ENCODE peak calls at places on chromosomes 7 and 10, in seven cellular contexts. One of them, this sample, is unnamed.

GRCh38 chr7:5491251-5492044 is 67.8 kb upstream of the TNRC18 start:
- DNase-seq in cardiac muscle cell: no peak
- DNase-seq in suprapubic skin: no peak
- DNase-seq in AG09309: no peak
- DNase-seq in HCT116: no peak
- DNase-seq in astrocyte of the spinal cord: no peak
- DNase-seq in fibroblast of mammary gland: no peak
- DNase-seq in this sample: no peak

GRCh38 chr7:94513565-94513860 is 3.9 kb downstream of the CASD1 start:
- DNase-seq in cardiac muscle cell: no peak
- DNase-seq in suprapubic skin: no peak
- DNase-seq in AG09309: no peak
- DNase-seq in HCT116: no peak
- DNase-seq in astrocyte of the spinal cord: peak; percentile 9
- DNase-seq in fibroblast of mammary gland: peak; percentile 44
- DNase-seq in this sample: peak; percentile 5

GRCh38 chr7:148699772-148700629 is 1.3 kb downstream of the CUL1 start:
- DNase-seq in cardiac muscle cell: peak; percentile 39
- DNase-seq in suprapubic skin: no peak
- DNase-seq in AG09309: no peak
- DNase-seq in HCT116: no peak
- DNase-seq in astrocyte of the spinal cord: peak; percentile 38
- DNase-seq in fibroblast of mammary gland: peak; percentile 48
- DNase-seq in this sample: peak; percentile 47

GRCh38 chr7:79610301-79610700 is 156.8 kb upstream of the MAGI2 start:
- DNase-seq in cardiac muscle cell: no peak
- DNase-seq in suprapubic skin: no peak
- DNase-seq in AG09309: peak; percentile 8
- DNase-seq in HCT116: no peak
- DNase-seq in astrocyte of the spinal cord: peak; percentile 58
- DNase-seq in fibroblast of mammary gland: no peak
- DNase-seq in this sample: peak; percentile 21

GRCh38 chr7:4707134-4707651 is 25.1 kb downstream of the FOXK1 start:
- DNase-seq in cardiac muscle cell: no peak
- DNase-seq in suprapubic skin: no peak
- DNase-seq in AG09309: no peak
- DNase-seq in HCT116: no peak
- DNase-seq in astrocyte of the spinal cord: peak; percentile 54
- DNase-seq in fibroblast of mammary gland: no peak
- DNase-seq in this sample: no peak

GRCh38 chr7:954330-955238 is at the start of gene ADAP1:
- DNase-seq in cardiac muscle cell: peak; percentile 77
- DNase-seq in suprapubic skin: no peak
- DNase-seq in AG09309: no peak
- DNase-seq in HCT116: no peak
- DNase-seq in astrocyte of the spinal cord: no peak
- DNase-seq in fibroblast of mammary gland: no peak
- DNase-seq in this sample: peak; percentile 37

GRCh38 chr7:158289761-158290523 is 297.7 kb downstream of the PTPRN2 start:
- DNase-seq in cardiac muscle cell: no peak
- DNase-seq in suprapubic skin: peak; percentile 74
- DNase-seq in AG09309: no peak
- DNase-seq in HCT116: no peak
- DNase-seq in astrocyte of the spinal cord: no peak
- DNase-seq in fibroblast of mammary gland: no peak
- DNase-seq in this sample: no peak

GRCh38 chr10:100008142-100008522 is 1.6 kb downstream of the DNMBP start:
- DNase-seq in cardiac muscle cell: no peak
- DNase-seq in suprapubic skin: no peak
- DNase-seq in AG09309: no peak
- DNase-seq in HCT116: no peak
- DNase-seq in astrocyte of the spinal cord: peak; percentile 43
- DNase-seq in fibroblast of mammary gland: peak; percentile 77
- DNase-seq in this sample: peak; percentile 46

GRCh38 chr7:47726047-47726726 is 144.3 kb upstream of the TNS3 start:
- DNase-seq in cardiac muscle cell: no peak
- DNase-seq in suprapubic skin: no peak
- DNase-seq in AG09309: no peak
- DNase-seq in HCT116: no peak
- DNase-seq in astrocyte of the spinal cord: no peak
- DNase-seq in fibroblast of mammary gland: no peak
- DNase-seq in this sample: no peak

GRCh38 chr10:104322416-104322782 is 15.9 kb downstream of the ITPRIP start:
- DNase-seq in cardiac muscle cell: no peak
- DNase-seq in suprapubic skin: no peak
- DNase-seq in AG09309: no peak
- DNase-seq in HCT116: no peak
- DNase-seq in astrocyte of the spinal cord: no peak
- DNase-seq in fibroblast of mammary gland: no peak
- DNase-seq in this sample: peak; percentile 8

GRCh38 chr10:61628199-61628874 is 34.4 kb upstream of the CABCOCO1 start:
- DNase-seq in cardiac muscle cell: no peak
- DNase-seq in suprapubic skin: no peak
- DNase-seq in AG09309: no peak
- DNase-seq in HCT116: no peak
- DNase-seq in astrocyte of the spinal cord: peak; percentile 47
- DNase-seq in fibroblast of mammary gland: peak; percentile 78
- DNase-seq in this sample: peak; percentile 79

GRCh38 chr10:6240254-6240653 is 37.5 kb downstream of the PFKFB3 start:
- DNase-seq in cardiac muscle cell: no peak
- DNase-seq in suprapubic skin: no peak
- DNase-seq in AG09309: no peak
- DNase-seq in HCT116: no peak
- DNase-seq in astrocyte of the spinal cord: no peak
- DNase-seq in fibroblast of mammary gland: no peak
- DNase-seq in this sample: no peak

GRCh38 chr10:70874061-70874460 is 14.3 kb downstream of the PCBD1 start:
- DNase-seq in cardiac muscle cell: no peak
- DNase-seq in suprapubic skin: no peak
- DNase-seq in AG09309: no peak
- DNase-seq in HCT116: no peak
- DNase-seq in astrocyte of the spinal cord: no peak
- DNase-seq in fibroblast of mammary gland: no peak
- DNase-seq in this sample: no peak

GRCh38 chr10:21740989-21741388 is 207.0 kb downstream of the MLLT10 start:
- DNase-seq in cardiac muscle cell: no peak
- DNase-seq in suprapubic skin: no peak
- DNase-seq in AG09309: no peak
- DNase-seq in HCT116: no peak
- DNase-seq in astrocyte of the spinal cord: no peak
- DNase-seq in fibroblast of mammary gland: no peak
- DNase-seq in this sample: peak; percentile 31

GRCh38 chr7:107230334-107230733 is 61.5 kb downstream of the HBP1 start:
- DNase-seq in cardiac muscle cell: no peak
- DNase-seq in suprapubic skin: no peak
- DNase-seq in AG09309: no peak
- DNase-seq in HCT116: no peak
- DNase-seq in astrocyte of the spinal cord: peak; percentile 26
- DNase-seq in fibroblast of mammary gland: peak; percentile 34
- DNase-seq in this sample: no peak

GRCh38 chr10:73763343-73763742 is 18.5 kb upstream of the CHCHD1 start:
- DNase-seq in cardiac muscle cell: no peak
- DNase-seq in suprapubic skin: no peak
- DNase-seq in AG09309: no peak
- DNase-seq in HCT116: no peak
- DNase-seq in astrocyte of the spinal cord: no peak
- DNase-seq in fibroblast of mammary gland: no peak
- DNase-seq in this sample: no peak

GRCh38 chr7:76260171-76260703 is 42.2 kb upstream of the HSPB1 start:
- DNase-seq in cardiac muscle cell: peak; percentile 87
- DNase-seq in suprapubic skin: no peak
- DNase-seq in AG09309: no peak
- DNase-seq in HCT116: peak; percentile 32
- DNase-seq in astrocyte of the spinal cord: no peak
- DNase-seq in fibroblast of mammary gland: peak; percentile 11
- DNase-seq in this sample: peak; percentile 22

GRCh38 chr10:37733822-37734221 is 123.6 kb downstream of the ZNF248 start:
- DNase-seq in cardiac muscle cell: no peak
- DNase-seq in suprapubic skin: no peak
- DNase-seq in AG09309: no peak
- DNase-seq in HCT116: no peak
- DNase-seq in astrocyte of the spinal cord: no peak
- DNase-seq in fibroblast of mammary gland: no peak
- DNase-seq in this sample: no peak

GRCh38 chr7:132904209-132904608 is 177.7 kb downstream of the CHCHD3 start:
- DNase-seq in cardiac muscle cell: no peak
- DNase-seq in suprapubic skin: no peak
- DNase-seq in AG09309: no peak
- DNase-seq in HCT116: no peak
- DNase-seq in astrocyte of the spinal cord: no peak
- DNase-seq in fibroblast of mammary gland: no peak
- DNase-seq in this sample: no peak

GRCh38 chr10:126135177-126135576 is 238.8 kb downstream of the FANK1 start:
- DNase-seq in cardiac muscle cell: no peak
- DNase-seq in suprapubic skin: no peak
- DNase-seq in AG09309: no peak
- DNase-seq in HCT116: no peak
- DNase-seq in astrocyte of the spinal cord: peak; percentile 29
- DNase-seq in fibroblast of mammary gland: peak; percentile 50
- DNase-seq in this sample: peak; percentile 50

GRCh38 chr10:49523301-49523700 is 15.6 kb downstream of the ERCC6 start:
- DNase-seq in cardiac muscle cell: no peak
- DNase-seq in suprapubic skin: no peak
- DNase-seq in AG09309: no peak
- DNase-seq in HCT116: no peak
- DNase-seq in astrocyte of the spinal cord: no peak
- DNase-seq in fibroblast of mammary gland: no peak
- DNase-seq in this sample: no peak

GRCh38 chr7:51316262-51316665 is 345 bp downstream of the COBL start:
- DNase-seq in cardiac muscle cell: no peak
- DNase-seq in suprapubic skin: no peak
- DNase-seq in AG09309: no peak
- DNase-seq in HCT116: no peak
- DNase-seq in astrocyte of the spinal cord: no peak
- DNase-seq in fibroblast of mammary gland: no peak
- DNase-seq in this sample: no peak
- TF ChIP-seq CTCF in cardiac muscle cell: no peak
- TF ChIP-seq CTCF in suprapubic skin: no peak
- TF ChIP-seq CTCF in AG09309: no peak
- TF ChIP-seq CTCF in HCT116: no peak
- TF ChIP-seq CTCF in astrocyte of the spinal cord: no peak
- TF ChIP-seq CTCF in fibroblast of mammary gland: no peak
- TF ChIP-seq CTCF in this sample: no peak

DNA sequence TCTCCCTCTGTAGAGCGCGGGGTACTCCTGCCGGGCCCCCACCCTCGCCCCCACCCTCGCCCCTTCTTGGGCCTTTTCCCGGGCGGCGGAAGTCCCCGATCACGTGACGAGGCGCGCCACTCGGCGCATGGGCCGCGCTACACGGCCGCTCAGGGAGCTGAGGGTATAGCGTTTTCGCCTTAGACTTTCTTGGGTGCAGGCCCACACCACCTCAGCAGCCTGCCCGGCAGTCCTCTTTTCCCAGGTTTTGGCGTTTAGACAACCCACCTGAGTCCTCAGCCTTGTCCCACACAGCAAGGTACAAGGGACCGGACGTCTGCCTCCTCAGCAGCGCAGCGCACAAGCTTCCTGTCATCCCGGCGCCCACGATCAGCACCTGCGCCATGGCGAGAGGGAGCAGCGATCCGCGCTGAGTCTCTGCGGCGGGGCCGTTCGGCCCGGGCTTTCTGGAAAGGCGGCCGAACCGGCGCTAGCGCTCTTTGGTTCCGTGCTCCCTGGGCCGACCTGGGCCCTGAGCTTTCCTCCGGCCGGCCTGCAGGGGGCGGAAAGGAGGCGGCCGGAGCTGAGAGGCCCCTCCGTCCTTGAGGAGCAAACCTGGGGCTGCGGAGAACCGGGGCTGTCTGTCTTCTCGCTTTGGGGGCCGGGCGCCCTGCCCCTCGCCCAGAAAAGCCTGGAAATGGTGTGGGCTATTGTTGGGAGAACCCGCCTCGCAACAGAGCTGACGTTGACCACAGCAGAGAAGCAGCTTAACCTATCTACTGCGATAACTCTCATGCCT is at the start of gene RNLS:
- DNase-seq in cardiac muscle cell: peak; percentile 40
- DNase-seq in suprapubic skin: peak; percentile 81
- DNase-seq in AG09309: no peak
- DNase-seq in HCT116: no peak
- DNase-seq in astrocyte of the spinal cord: peak; percentile 62
- DNase-seq in fibroblast of mammary gland: peak; percentile 49
- DNase-seq in this sample: peak; percentile 70
- H3K4me3 ChIP-seq in cardiac muscle cell: peak within 1 kb of the TSS; percentile 28
- H3K4me3 ChIP-seq in suprapubic skin: peak within 1 kb of the TSS; percentile 64
- H3K4me3 ChIP-seq in AG09309: peak within 1 kb of the TSS; percentile 57
- H3K4me3 ChIP-seq in HCT116: no peak within 1 kb of the TSS
- H3K4me3 ChIP-seq in astrocyte of the spinal cord: peak within 1 kb of the TSS; percentile 36
- H3K4me3 ChIP-seq in fibroblast of mammary gland: peak within 1 kb of the TSS; percentile 67
- H3K4me3 ChIP-seq in this sample: peak within 1 kb of the TSS; percentile 77

DNA sequence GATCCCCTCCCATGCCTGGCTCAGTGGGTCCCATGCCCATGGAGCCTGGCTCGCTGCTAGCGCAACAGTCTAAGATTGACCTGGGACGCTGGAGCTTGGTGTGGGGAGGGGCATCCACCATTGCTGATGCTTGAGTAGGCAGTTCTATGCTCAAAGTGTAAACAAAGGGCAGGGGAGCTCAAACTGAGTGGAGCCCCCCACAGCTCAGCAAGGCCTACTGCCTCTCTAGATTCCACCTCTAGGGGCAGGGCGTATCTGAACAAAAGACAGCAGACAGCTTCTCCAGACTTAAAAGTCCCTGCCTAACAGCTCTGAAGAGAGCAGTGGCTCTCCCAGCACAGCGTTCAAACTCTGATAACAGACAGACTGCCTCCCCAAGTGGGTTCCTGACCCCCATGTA is 31.2 kb upstream of the FFAR4 start:
- DNase-seq in cardiac muscle cell: no peak
- DNase-seq in suprapubic skin: no peak
- DNase-seq in AG09309: no peak
- DNase-seq in HCT116: no peak
- DNase-seq in astrocyte of the spinal cord: no peak
- DNase-seq in fibroblast of mammary gland: no peak
- DNase-seq in this sample: no peak
- TF ChIP-seq CTCF in cardiac muscle cell: no peak
- TF ChIP-seq CTCF in suprapubic skin: no peak
- TF ChIP-seq CTCF in AG09309: no peak
- TF ChIP-seq CTCF in HCT116: no peak
- TF ChIP-seq CTCF in astrocyte of the spinal cord: no peak
- TF ChIP-seq CTCF in fibroblast of mammary gland: no peak
- TF ChIP-seq CTCF in this sample: no peak

DNA sequence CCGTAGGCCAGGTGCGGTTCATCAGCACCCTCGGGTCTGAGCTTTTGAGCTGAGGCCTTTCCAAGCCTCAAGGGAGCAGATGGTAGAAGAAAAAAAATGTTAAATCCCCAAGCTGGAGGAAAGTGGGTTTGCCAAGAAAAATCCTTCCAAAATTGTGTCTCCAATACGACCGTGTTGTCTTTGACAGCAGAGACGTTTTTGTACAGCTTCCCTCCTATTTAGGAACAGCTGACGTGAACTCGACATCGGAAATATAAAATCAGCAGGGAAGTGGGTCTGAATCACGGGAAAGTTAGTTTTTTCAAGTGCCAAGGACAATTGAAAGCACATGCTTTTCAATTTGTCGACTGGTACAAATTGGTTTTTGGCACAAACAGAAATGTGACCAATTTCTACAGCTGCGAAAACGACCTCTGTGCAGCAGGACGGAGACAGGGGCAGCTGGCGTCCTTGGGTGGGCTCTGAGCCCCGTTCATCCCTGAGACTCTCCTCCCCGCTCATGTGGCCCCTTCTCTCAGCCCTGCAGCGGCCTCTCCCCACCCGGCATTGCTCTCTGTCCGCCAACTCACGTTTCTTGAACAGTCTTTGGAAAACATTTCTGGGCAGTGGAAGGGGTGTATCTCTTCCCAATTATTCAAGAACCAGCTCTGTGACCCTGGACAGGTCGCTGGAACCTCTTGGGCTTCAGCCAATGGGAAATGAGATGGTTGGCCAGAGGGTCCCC is 89.8 kb downstream of the PAXIP1 start:
- DNase-seq in cardiac muscle cell: no peak
- DNase-seq in suprapubic skin: no peak
- DNase-seq in AG09309: no peak
- DNase-seq in HCT116: no peak
- DNase-seq in astrocyte of the spinal cord: no peak
- DNase-seq in fibroblast of mammary gland: no peak
- DNase-seq in this sample: no peak
- H3K4me3 ChIP-seq in cardiac muscle cell: no peak overlapping the region
- H3K4me3 ChIP-seq in suprapubic skin: no peak overlapping the region
- H3K4me3 ChIP-seq in AG09309: no peak overlapping the region
- H3K4me3 ChIP-seq in HCT116: no peak overlapping the region
- H3K4me3 ChIP-seq in astrocyte of the spinal cord: no peak overlapping the region
- H3K4me3 ChIP-seq in fibroblast of mammary gland: no peak overlapping the region
- H3K4me3 ChIP-seq in this sample: no peak overlapping the region